ENCODE peak calls at places on chromosomes 16 and 17, in six cellular contexts. Y is trophoblast cell, I is IMR-90, C is fibroblast of lung, B is mesendoderm, X is Karpas-422. U is an unnamed sample. For H3K4me1 and H3K36me3, the result is how much of the 10 kb centered on the place peaks cover.

GRCh38 chr17:42274812-42275526 is 1.2 kb downstream of the STAT5B start:
- DNase-seq in Y (peak), I (no peak), C (no peak), B (no peak), X (peak), U (no peak)

GRCh38 chr17:53186004-53186403 is 636.7 kb upstream of the KIF2B start:
- DNase-seq in Y (no peak), I (no peak), C (no peak), B (peak), X (no peak), U (no peak)

GRCh38 chr16:81601008-81601428 is 156.4 kb downstream of the CMIP start:
- DNase-seq in Y (peak), I (peak), C (peak), B (no peak), X (no peak), U (no peak)

GRCh38 chr17:28538296-28538895 is 14.0 kb downstream of the UNC119 start:
- DNase-seq in Y (no peak), I (no peak), C (no peak), B (no peak), X (no peak), U (no peak)

GRCh38 chr16:80896778-80897177 is 92.4 kb upstream of the CDYL2 start:
- DNase-seq in Y (no peak), I (no peak), C (no peak), B (no peak), X (no peak), U (no peak)

GRCh38 chr17:7702776-7703175 is 2.2 kb upstream of the EFNB3 start:
- DNase-seq in Y (no peak), I (no peak), C (no peak), B (no peak), X (no peak), U (no peak)

GRCh38 chr16:70688266-70688742 is 2.5 kb upstream of the MTSS2 start:
- DNase-seq in Y (no peak), I (peak), C (peak), B (no peak), X (no peak), U (no peak)

GRCh38 chr16:1285669-1286491 is 23.6 kb upstream of the UBE2I start:
- DNase-seq in Y (no peak), I (no peak), C (no peak), B (no peak), X (no peak), U (no peak)

GRCh38 chr17:45900136-45900535 is 5.8 kb downstream of the MAPT start:
- DNase-seq in Y (no peak), I (no peak), C (no peak), B (no peak), X (no peak), U (no peak)

GRCh38 chr17:76883744-76884525 is 15.7 kb downstream of the MGAT5B start:
- DNase-seq in Y (no peak), I (no peak), C (peak), B (no peak), X (no peak), U (no peak)

GRCh38 chr17:6639651-6640535 is 618 bp downstream of the KIAA0753 start:
- DNase-seq in Y (peak), I (peak), C (peak), B (peak), X (peak), U (peak)

GRCh38 chr16:10037771-10038170 is 144.5 kb downstream of the GRIN2A start:
- DNase-seq in Y (no peak), I (no peak), C (peak), B (peak), X (no peak), U (no peak)

GRCh38 chr16:25896412-25896811 is 204.7 kb downstream of the HS3ST4 start:
- DNase-seq in Y (no peak), I (no peak), C (no peak), B (no peak), X (no peak), U (no peak)

GRCh38 chr16:58259995-58260394 is 34.8 kb downstream of the PRSS54 start:
- DNase-seq in Y (no peak), I (no peak), C (no peak), B (peak), X (no peak), U (no peak)

GRCh38 chr16:52469775-52470174 is 77.2 kb downstream of the TOX3 start:
- DNase-seq in Y (peak), I (no peak), C (peak), B (peak), X (no peak), U (no peak)

GRCh38 chr17:10125761-10126553 is 72.4 kb downstream of the GAS7 start:
- DNase-seq in Y (no peak), I (peak), C (no peak), B (peak), X (peak), U (no peak)

GRCh38 chr17:40932608-40933007 is 4.8 kb downstream of the KRT23 start:
- DNase-seq in Y (no peak), I (no peak), C (peak), B (no peak), X (no peak), U (no peak)

GRCh38 chr16:80060470-80060869 is 459.9 kb upstream of the MAF start:
- DNase-seq in Y (peak), I (no peak), C (no peak), B (no peak), X (no peak), U (no peak)

GRCh38 chr17:63329876-63330275 is 116.2 kb downstream of the CYB561 start:
- DNase-seq in Y (no peak), I (no peak), C (no peak), B (no peak), X (no peak), U (no peak)

GRCh38 chr17:42679001-42679491 is 2.3 kb upstream of the PLEKHH3 start:
- DNase-seq in Y (peak), I (peak), C (peak), B (peak), X (peak), U (peak)

GRCh38 chr17:17055286-17056166 is 13.3 kb downstream of the MPRIP start:
- DNase-seq in Y (peak), I (no peak), C (no peak), B (no peak), X (no peak), U (no peak)

GRCh38 chr17:81418710-81419332 is 23.6 kb downstream of the BAHCC1 start:
- DNase-seq in Y (no peak), I (peak), C (peak), B (no peak), X (no peak), U (no peak)

GRCh38 chr17:56850591-56850990 is 16.6 kb downstream of the DGKE start:
- DNase-seq in Y (no peak), I (no peak), C (no peak), B (no peak), X (no peak), U (no peak)
- H3K4me2 ChIP-seq in Y (no peak), I (no peak), C (no peak), B (no peak), X (no peak), U (peak)

GRCh38 chr17:56832446-56832845 is 1.3 kb downstream of the C17orf67 start:
- DNase-seq in Y (no peak), I (no peak), C (no peak), B (peak), X (no peak), U (no peak)

GRCh38 chr17:56833812-56834379 is at the start of the genes C17orf67 and DGKE:
- DNase-seq in Y (peak), I (peak), C (peak), B (peak), X (peak), U (peak)

GRCh38 chr17:56831364-56832095 is 2.2 kb downstream of the C17orf67 start:
- DNase-seq in Y (no peak), I (no peak), C (no peak), B (no peak), X (peak), U (no peak)

GRCh38 chr17:56834380-56835258 is 668 bp downstream of the DGKE start:
- DNase-seq in Y (peak), I (peak), C (peak), B (peak), X (peak), U (peak)

DNA sequence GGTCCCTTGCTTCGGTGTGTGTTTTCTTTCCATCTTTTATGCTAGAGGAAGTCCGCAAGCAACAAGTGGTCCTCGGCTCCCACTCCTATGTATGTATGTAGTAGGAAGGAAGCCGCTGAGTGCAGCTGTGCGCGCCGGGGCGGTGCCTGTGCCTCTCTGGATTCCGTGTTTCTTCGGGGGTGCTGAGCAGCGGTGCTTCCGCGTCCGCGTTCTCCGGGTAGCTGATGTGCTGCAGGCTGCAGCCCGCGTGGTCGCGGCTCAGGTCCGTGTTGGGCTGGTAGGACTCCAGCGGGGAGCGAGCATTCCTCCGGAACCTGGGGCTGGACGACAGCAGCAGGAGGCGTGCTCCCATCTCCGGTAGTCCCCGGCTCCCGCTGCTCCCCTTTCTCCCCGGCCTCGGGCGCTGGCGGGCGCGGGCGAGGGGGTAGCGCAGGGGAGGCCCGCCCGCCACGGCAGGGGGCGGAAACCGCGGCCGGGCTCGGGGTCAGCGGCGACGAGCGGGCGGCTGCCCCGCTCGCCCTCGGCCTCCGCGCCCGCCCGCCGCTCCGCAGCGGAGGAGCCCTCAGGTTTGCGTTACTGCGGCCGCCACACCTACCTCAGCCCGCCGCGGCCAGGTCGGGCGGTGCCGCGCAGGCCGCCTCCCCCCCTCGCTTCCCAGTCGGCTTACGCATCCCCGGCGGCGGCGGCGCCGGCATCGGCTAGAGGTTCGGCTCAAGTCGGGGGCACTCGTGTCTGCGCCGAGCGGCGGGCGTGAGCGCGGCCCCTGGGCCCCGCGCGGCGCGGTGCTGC is 503 bp downstream of the C17orf67 start:
- DNase-seq in Y (peak), I (peak), C (peak), B (peak), X (peak), U (peak)
- H3K4me1 ChIP-seq in Y (under half), I (under half), C (under half), B (under half), X (under half), U (half or more)

GRCh38 chr16:31082368-31083045 is 6.2 kb downstream of the PRSS53 start:
- DNase-seq in Y (peak), I (no peak), C (no peak), B (no peak), X (peak), U (no peak)

GRCh38 chr16:31079342-31079944 is 5.2 kb downstream of the ZNF646 start:
- DNase-seq in Y (no peak), I (no peak), C (no peak), B (no peak), X (no peak), U (no peak)

GRCh38 chr16:31080035-31080629 is 5.9 kb downstream of the ZNF646 start:
- DNase-seq in Y (no peak), I (no peak), C (no peak), B (no peak), X (no peak), U (no peak)

GRCh38 chr16:31081428-31082351 is 7.1 kb downstream of the PRSS53 start:
- DNase-seq in Y (no peak), I (no peak), C (no peak), B (no peak), X (no peak), U (no peak)

DNA sequence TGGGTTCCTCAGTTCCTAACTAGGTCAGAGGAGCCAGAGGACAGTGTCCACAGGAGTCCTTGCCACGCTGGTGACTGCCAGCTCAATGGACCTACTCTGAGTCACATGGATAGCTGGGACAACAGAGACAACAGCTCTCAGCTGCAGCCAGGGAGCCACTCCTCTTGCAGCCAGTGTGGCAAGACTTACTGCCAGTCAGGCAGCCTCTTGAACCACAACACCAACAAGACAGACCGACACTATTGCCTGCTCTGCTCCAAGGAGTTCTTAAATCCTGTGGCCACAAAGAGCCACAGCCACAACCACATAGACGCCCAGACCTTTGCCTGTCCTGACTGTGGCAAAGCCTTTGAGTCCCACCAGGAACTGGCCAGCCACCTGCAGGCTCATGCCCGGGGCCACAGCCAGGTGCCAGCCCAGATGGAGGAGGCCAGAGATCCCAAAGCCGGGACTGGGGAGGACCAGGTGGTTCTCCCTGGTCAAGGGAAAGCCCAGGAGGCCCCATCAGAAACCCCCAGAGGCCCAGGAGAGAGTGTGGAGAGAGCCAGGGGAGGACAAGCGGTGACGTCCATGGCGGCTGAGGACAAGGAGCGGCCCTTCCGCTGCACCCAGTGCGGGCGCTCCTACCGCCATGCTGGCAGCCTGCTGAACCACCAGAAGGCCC is 6.7 kb downstream of the ZNF646 start:
- DNase-seq in Y (no peak), I (no peak), C (no peak), B (no peak), X (no peak), U (no peak)
- H3K36me3 ChIP-seq in Y (half or more), I (half or more), C (under half), B (under half), X (under half), U (half or more)

DNA sequence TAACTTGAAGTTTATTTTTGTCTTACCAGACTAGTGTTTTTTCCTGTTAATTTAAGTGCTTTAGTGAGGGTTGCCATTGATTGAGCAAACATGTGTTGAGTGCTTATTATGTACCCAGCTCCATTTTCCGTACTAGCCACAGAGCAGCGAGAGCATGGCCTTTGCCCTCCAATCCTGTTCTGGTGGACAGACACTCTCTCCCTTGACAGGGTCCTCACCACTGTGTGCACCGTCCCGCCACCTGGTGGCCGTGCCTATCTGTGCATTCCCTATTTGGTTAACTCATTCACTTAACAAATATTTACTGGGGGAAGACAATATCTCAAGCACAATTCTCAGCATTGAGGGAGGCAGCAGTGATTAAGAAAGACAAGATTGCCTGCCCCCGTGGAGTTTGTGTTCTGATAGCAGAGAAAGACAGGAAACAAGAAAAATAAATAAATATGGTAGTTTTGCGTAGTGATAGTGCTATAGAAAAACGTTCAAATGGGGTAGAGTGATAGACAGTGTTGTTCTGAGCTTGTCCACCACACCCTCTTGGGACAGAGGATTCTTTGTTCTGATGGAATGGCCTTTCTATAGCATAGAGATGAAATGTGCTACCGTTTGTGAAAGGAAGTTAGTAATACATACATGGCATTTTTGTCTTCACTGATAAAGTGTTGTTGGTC is 13.0 kb downstream of the CDH13 start:
- DNase-seq in Y (peak), I (peak), C (peak), B (peak), X (peak), U (peak)
- H3K4me2 ChIP-seq in Y (no peak), I (no peak), C (no peak), B (no peak), X (no peak), U (no peak)

DNA sequence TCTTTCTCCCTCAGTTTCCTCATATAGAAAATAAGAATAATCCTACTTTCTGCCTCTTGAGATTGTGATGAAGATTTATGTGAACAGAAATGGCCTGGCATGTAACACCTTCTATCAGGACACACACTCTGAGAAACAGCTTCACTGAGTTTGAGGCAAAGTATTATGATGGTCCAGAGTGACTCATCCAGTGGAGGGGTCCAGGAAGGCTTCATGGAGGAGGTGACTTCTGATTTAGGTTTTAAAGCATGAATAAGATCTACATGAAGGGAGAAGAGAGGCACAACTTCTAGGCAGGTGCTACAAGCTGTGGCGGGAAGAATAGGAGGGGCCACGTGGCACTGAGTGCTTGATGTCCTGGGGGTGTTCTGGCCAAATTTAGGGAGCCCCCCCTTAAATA is 124.4 kb upstream of the SDK2 start:
- DNase-seq in Y (no peak), I (no peak), C (no peak), B (no peak), X (no peak), U (no peak)
- H3K4me1 ChIP-seq in Y (under half), I (under half), C (under half), B (under half), X (under half), U (under half)

GRCh38 chr17:79085154-79085920 is 10.7 kb downstream of the ENGASE start:
- DNase-seq in Y (no peak), I (no peak), C (no peak), B (no peak), X (no peak), U (no peak)
- H3K36me3 ChIP-seq in Y (under half), I (under half), C (under half), B (under half), X (under half), U (under half)

GRCh38 chr17:83122834-83123233 is 43.4 kb downstream of the METRNL start:
- DNase-seq in Y (no peak), I (no peak), C (peak), B (no peak), X (no peak), U (no peak)

GRCh38 chr17:83127431-83128160 is 48.2 kb downstream of the METRNL start:
- DNase-seq in Y (no peak), I (no peak), C (no peak), B (no peak), X (no peak), U (no peak)

GRCh38 chr17:83125515-83126274 is 46.3 kb downstream of the METRNL start:
- DNase-seq in Y (peak), I (no peak), C (no peak), B (no peak), X (no peak), U (peak)

GRCh38 chr17:83126275-83126930 is 47.0 kb downstream of the METRNL start:
- DNase-seq in Y (no peak), I (no peak), C (no peak), B (no peak), X (no peak), U (no peak)

DNA sequence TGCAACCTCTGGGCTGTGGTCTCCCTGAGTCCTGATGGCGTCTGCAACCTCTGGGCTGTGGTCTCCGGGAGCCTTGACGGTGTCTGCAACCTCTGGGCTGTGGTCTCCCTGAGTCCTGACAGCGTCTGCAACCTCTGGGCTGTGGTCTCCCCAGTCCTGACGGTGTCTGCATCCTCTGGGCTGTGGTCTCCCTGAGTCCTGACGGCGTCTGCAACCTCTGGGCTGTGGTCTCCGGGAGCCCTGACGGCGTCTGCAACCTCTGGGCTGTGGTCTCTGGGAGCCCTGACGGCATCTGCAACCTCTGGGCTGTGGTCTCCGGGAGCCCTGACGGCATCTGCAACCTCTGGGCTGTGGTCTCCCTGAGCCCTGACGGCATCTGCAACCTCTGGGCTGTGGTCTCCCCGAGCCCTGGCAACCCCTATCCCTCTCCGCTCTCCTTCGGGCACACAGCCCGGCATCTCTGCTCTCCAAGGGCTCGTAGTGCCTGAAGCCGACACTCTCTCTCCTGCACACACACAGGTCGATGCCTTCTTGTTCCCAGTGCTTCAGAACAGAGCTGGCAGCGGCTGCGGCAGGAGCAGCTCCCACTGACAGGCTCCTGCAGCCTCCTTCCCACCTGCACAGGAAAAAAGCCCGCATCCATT is 45.6 kb downstream of the METRNL start:
- DNase-seq in Y (no peak), I (no peak), C (no peak), B (no peak), X (no peak), U (no peak)
- H3K4me2 ChIP-seq in Y (no peak), I (no peak), C (no peak), B (no peak), X (no peak), U (peak)

DNA sequence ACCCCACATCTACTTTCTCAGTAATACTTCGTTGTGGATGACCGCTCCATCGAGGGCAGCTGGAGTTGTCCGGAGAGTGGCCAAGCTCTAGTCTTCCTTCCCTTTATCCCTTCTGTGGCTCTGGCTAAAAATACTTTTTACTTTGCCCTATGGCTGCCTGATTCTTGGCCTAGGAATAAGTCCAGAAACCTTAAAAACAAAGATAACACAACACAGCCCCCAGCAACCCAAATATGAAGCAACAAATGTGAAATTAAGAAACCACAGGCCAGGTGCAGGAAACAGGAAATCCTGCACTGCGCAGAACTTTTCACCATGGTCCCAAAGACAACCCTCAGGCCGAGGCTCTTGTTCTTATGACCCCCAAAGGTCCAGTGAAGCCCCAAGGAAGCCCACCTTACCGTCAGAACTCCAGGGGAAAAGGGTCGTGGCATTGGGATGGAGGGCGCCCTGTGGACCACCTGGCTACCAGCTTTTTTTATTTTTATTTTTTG is 26.0 kb downstream of the TK2 start:
- DNase-seq in Y (no peak), I (no peak), C (no peak), B (no peak), X (no peak), U (peak)
- H3K4me1 ChIP-seq in Y (under half), I (under half), C (under half), B (under half), X (under half), U (half or more)

GRCh38 chr17:4544656-4545216 is 10.4 kb downstream of the MYBBP1A start:
- DNase-seq in Y (no peak), I (no peak), C (no peak), B (no peak), X (no peak), U (no peak)
- H3K36me3 ChIP-seq in Y (half or more), I (half or more), C (under half), B (under half), X (under half), U (half or more)

U was measured in OCI-LY7.